ENCODE peak calls at places on chromosome 4, in nine cellular contexts. U, T, C, Y, J, B, L, X and E are unnamed samples. For H3K27me3, the result is how much of the 10 kb centered on the place peaks cover.

GRCh38 chr4:142497606-142498005 is 348.5 kb downstream of the INPP4B start:
- DNase-seq in U (no peak), T (no peak), C (no peak), Y (no peak), J (no peak), B (peak), L (no peak), X (no peak), E (no peak)

GRCh38 chr4:41510179-41510578 is 27.8 kb upstream of the LIMCH1 start:
- DNase-seq in U (no peak), T (no peak), C (no peak), Y (no peak), J (no peak), B (no peak), L (no peak), X (no peak), E (no peak)

GRCh38 chr4:76764251-76764650 is 133.7 kb downstream of the SOWAHB start:
- DNase-seq in U (no peak), T (peak), C (no peak), Y (no peak), J (no peak), B (no peak), L (no peak), X (peak), E (peak)

GRCh38 chr4:14254806-14255445 is 627.4 kb upstream of the BOD1L1 start:
- DNase-seq in U (no peak), T (no peak), C (no peak), Y (no peak), J (no peak), B (no peak), L (no peak), X (no peak), E (no peak)

GRCh38 chr4:5746829-5747745 is 36.1 kb downstream of the EVC start:
- DNase-seq in U (no peak), T (peak), C (no peak), Y (no peak), J (no peak), B (peak), L (no peak), X (peak), E (no peak)

GRCh38 chr4:130349745-130350144 is 1253.8 kb downstream of the C4orf33 start:
- DNase-seq in U (no peak), T (no peak), C (no peak), Y (no peak), J (no peak), B (no peak), L (no peak), X (no peak), E (no peak)

GRCh38 chr4:21451032-21451431 is 497.5 kb downstream of the KCNIP4 start:
- DNase-seq in U (no peak), T (peak), C (no peak), Y (no peak), J (no peak), B (no peak), L (no peak), X (peak), E (no peak)

GRCh38 chr4:86970447-86971354 is 35.9 kb downstream of the AFF1 start:
- DNase-seq in U (no peak), T (no peak), C (no peak), Y (no peak), J (no peak), B (no peak), L (no peak), X (no peak), E (no peak)

GRCh38 chr4:10320130-10320529 is 137.1 kb downstream of the ZNF518B start:
- DNase-seq in U (no peak), T (no peak), C (no peak), Y (no peak), J (no peak), B (no peak), L (no peak), X (no peak), E (no peak)

GRCh38 chr4:101718810-101719209 is 71.7 kb upstream of the BANK1 start:
- DNase-seq in U (no peak), T (no peak), C (no peak), Y (no peak), J (no peak), B (no peak), L (no peak), X (no peak), E (no peak)

GRCh38 chr4:3766207-3766790 is at the start of gene ADRA2C:
- DNase-seq in U (no peak), T (no peak), C (no peak), Y (peak), J (no peak), B (peak), L (no peak), X (no peak), E (no peak)

GRCh38 chr4:3767569-3768288 is 1.5 kb downstream of the ADRA2C start:
- DNase-seq in U (no peak), T (no peak), C (no peak), Y (no peak), J (no peak), B (no peak), L (no peak), X (no peak), E (no peak)

GRCh38 chr4:3768842-3769641 is 2.9 kb downstream of the ADRA2C start:
- DNase-seq in U (no peak), T (no peak), C (no peak), Y (peak), J (no peak), B (no peak), L (no peak), X (no peak), E (no peak)

GRCh38 chr4:3765271-3766206 is 646 bp upstream of the ADRA2C start:
- DNase-seq in U (no peak), T (peak), C (no peak), Y (peak), J (no peak), B (peak), L (no peak), X (peak), E (no peak)

GRCh38 chr4:3766791-3767561 is 791 bp downstream of the ADRA2C start:
- DNase-seq in U (no peak), T (no peak), C (no peak), Y (no peak), J (no peak), B (peak), L (no peak), X (no peak), E (no peak)
- H3K4me3 ChIP-seq in U (peak), T (no peak), C (no peak), Y (peak), J (no peak), B (peak), L (no peak), X (no peak), E (no peak)

DNA sequence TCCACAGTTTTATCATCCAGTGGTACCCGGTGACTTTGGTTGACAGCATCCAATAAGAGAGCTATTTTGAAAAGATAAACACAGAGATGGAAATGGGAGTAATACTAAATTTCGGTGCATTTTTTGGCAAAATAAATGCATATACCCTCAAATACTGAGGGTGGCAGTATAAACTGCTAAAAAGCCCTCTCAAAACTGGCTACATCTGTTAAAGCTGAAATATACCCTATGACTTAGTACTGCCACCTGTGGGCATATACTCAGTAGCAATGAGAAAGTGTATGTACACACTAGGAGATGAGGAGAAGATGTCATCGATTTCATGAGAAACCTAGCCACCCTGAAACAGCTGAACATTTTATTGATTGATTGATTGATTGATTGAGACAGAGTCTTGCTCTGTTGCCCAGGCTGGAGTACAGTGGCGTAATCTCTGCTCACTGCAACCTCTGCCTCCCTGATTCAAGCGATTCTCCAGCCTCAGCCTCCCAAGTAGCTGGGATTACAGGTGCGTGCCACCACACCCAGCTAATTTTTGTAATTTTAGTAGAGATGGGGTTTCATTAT is 12.2 kb upstream of the TMEM128 start:
- DNase-seq in U (no peak), T (peak), C (no peak), Y (no peak), J (no peak), B (peak), L (no peak), X (peak), E (no peak)
- TF ChIP-seq CTCF in U (peak), T (peak), C (peak), Y (no peak), J (peak), B (peak), L (peak), X (peak), E (peak)

GRCh38 chr4:105166066-105166465 is 19.4 kb downstream of the TET2 start:
- DNase-seq in U (no peak), T (no peak), C (no peak), Y (no peak), J (no peak), B (no peak), L (no peak), X (no peak), E (no peak)
- H3K27me3 ChIP-seq in U (under half), T (under half), C (under half), Y (under half), J (under half), B (under half), L (under half), X (under half), E (under half)

DNA sequence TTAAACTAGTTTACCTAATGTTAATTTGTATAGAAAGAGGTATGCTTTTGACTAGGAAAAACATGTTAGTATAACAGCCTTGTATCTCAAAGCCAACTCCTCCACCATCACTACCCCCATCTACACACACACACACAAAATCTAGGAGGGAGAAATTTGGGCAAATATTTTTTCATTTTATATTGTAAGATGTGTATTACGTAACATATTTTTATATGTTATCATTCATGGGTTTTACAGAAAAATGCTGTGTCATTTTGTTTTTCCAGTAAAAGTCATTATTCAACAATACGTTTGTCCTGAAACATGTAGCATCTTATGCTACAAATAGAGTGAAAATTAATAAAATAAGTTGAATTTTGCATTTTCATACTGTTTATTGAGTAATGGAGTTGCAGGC is 3.0 kb downstream of the SULT1B1 start:
- DNase-seq in U (no peak), T (no peak), C (no peak), Y (no peak), J (no peak), B (no peak), L (no peak), X (no peak), E (no peak)
- H3K4me3 ChIP-seq in U (no peak), T (no peak), C (no peak), Y (no peak), J (no peak), B (no peak), L (no peak), X (no peak), E (no peak)

GRCh38 chr4:174635732-174636131 is 113.4 kb upstream of the HPGD start:
- DNase-seq in U (no peak), T (no peak), C (no peak), Y (no peak), J (no peak), B (no peak), L (no peak), X (no peak), E (no peak)

GRCh38 chr4:174633399-174633798 is 111.1 kb upstream of the HPGD start:
- DNase-seq in U (no peak), T (no peak), C (no peak), Y (no peak), J (no peak), B (no peak), L (no peak), X (no peak), E (no peak)

GRCh38 chr4:174628206-174628605 is 105.9 kb upstream of the HPGD start:
- DNase-seq in U (no peak), T (no peak), C (no peak), Y (no peak), J (no peak), B (no peak), L (no peak), X (no peak), E (no peak)

GRCh38 chr4:174629265-174629664 is 107.0 kb upstream of the HPGD start:
- DNase-seq in U (no peak), T (peak), C (no peak), Y (no peak), J (no peak), B (no peak), L (no peak), X (no peak), E (no peak)

DNA sequence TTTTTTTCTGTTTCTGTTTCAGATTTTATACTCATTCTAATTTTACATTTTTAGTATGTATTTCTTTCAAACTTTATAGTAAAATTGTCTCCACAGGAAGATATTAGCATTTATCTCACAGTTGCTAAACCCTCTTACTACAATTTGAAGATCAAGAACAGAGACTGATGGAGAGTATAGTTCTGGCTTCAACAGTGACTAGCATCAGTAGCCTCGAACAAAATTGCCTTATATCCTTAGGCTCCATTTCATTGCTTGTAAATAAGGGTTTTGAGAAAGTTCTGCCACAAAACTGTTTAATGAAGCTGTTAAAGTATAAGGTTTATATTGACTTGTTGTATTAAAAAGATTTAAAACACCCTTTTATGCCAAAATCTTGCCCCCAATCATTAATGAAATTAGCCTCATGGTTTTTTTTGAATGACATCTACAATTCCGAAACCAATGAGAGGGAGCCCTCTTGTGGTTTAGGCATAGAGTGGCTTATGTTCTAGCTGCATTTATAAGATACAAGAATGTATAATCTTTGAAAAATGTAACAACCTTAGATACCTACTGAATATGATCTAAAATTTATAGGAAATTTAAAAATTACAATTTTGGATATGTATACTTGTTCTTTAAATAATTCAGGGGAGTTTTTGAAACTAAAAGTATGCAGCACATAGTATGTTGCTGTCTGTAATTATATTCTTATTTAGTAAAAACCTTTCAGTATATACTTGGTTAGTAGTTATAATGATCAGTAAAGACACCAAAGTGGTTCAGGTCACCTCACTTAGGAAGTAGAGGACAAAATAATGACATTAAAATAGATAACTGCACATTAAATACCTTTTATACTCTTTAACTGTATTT is 109.8 kb upstream of the HPGD start:
- DNase-seq in U (no peak), T (peak), C (no peak), Y (no peak), J (no peak), B (peak), L (peak), X (peak), E (no peak)
- TF ChIP-seq CTCF in U (peak), T (peak), C (peak), Y (peak), J (peak), B (peak), L (peak), X (peak), E (peak)

GRCh38 chr4:8856835-8857590 is 14.6 kb downstream of the HMX1 start:
- DNase-seq in U (no peak), T (no peak), C (no peak), Y (no peak), J (no peak), B (no peak), L (no peak), X (no peak), E (no peak)
- H3K27me3 ChIP-seq in U (half or more), T (half or more), C (under half), Y (half or more), J (half or more), B (half or more), L (half or more), X (half or more), E (under half)

GRCh38 chr4:127709456-127709855 is 20.7 kb upstream of the SLC25A31 start:
- DNase-seq in U (no peak), T (peak), C (no peak), Y (no peak), J (no peak), B (no peak), L (no peak), X (no peak), E (no peak)
- H3K4me3 ChIP-seq in U (no peak), T (no peak), C (no peak), Y (no peak), J (no peak), B (no peak), L (no peak), X (no peak), E (no peak)

GRCh38 chr4:152997235-152997735 is 61.2 kb downstream of the FHDC1 start:
- DNase-seq in U (no peak), T (no peak), C (no peak), Y (no peak), J (no peak), B (no peak), L (no peak), X (no peak), E (no peak)

GRCh38 chr4:152997771-152998487 is 61.8 kb downstream of the FHDC1 start:
- DNase-seq in U (no peak), T (no peak), C (no peak), Y (no peak), J (no peak), B (no peak), L (no peak), X (peak), E (no peak)

GRCh38 chr4:152999376-153000067 is 63.4 kb downstream of the FHDC1 start:
- DNase-seq in U (no peak), T (no peak), C (no peak), Y (no peak), J (no peak), B (peak), L (no peak), X (no peak), E (no peak)

GRCh38 chr4:153000068-153000420 is 63.9 kb downstream of the FHDC1 start:
- DNase-seq in U (no peak), T (no peak), C (no peak), Y (no peak), J (no peak), B (no peak), L (no peak), X (no peak), E (no peak)

GRCh38 chr4:152998861-152999260 is 62.7 kb downstream of the FHDC1 start:
- DNase-seq in U (no peak), T (no peak), C (no peak), Y (no peak), J (no peak), B (no peak), L (no peak), X (no peak), E (no peak)
- TF ChIP-seq CTCF in U (no peak), T (no peak), C (no peak), Y (no peak), J (no peak), B (no peak), L (no peak), X (no peak), E (no peak)

GRCh38 chr4:146062325-146062715 is 113.2 kb upstream of the LSM6 start:
- DNase-seq in U (no peak), T (no peak), C (no peak), Y (no peak), J (no peak), B (no peak), L (no peak), X (no peak), E (no peak)

GRCh38 chr4:146059865-146060264 is 115.7 kb upstream of the LSM6 start:
- DNase-seq in U (no peak), T (no peak), C (no peak), Y (no peak), J (no peak), B (no peak), L (no peak), X (no peak), E (no peak)

GRCh38 chr4:146058531-146058930 is 117.0 kb upstream of the LSM6 start:
- DNase-seq in U (no peak), T (no peak), C (no peak), Y (no peak), J (no peak), B (no peak), L (no peak), X (no peak), E (no peak)

GRCh38 chr4:146061610-146062324 is 113.8 kb upstream of the LSM6 start:
- DNase-seq in U (no peak), T (no peak), C (no peak), Y (no peak), J (no peak), B (no peak), L (no peak), X (no peak), E (no peak)

GRCh38 chr4:146059153-146059552 is 116.4 kb upstream of the LSM6 start:
- DNase-seq in U (no peak), T (no peak), C (no peak), Y (no peak), J (peak), B (no peak), L (no peak), X (no peak), E (no peak)
- H3K27me3 ChIP-seq in U (under half), T (under half), C (under half), Y (under half), J (under half), B (under half), L (under half), X (under half), E (under half)